ENCODE peak calls at places on chromosomes 1 and 21, in seven cellular contexts. T, K, R, E, A, P and M are unnamed samples.

GRCh38 chr1:193553562-193553961 is 367.1 kb upstream of the B3GALT2 start:
- DNase-seq in R (no peak), E (no peak), A (no peak), P (no peak), K (no peak), T (no peak), M (no peak)

GRCh38 chr1:205179842-205180241 is 31.7 kb downstream of the DSTYK start:
- DNase-seq in A (no peak), P (no peak), R (no peak), T (no peak), K (no peak), E (no peak), M (no peak)

GRCh38 chr1:6419803-6420593 is at the start of gene HES2:
- DNase-seq in R (no peak), T (peak; percentile 57), E (no peak), A (no peak), P (no peak), K (peak; percentile 81), M (no peak)

GRCh38 chr1:184033711-184034167 is 3.8 kb downstream of the COLGALT2 start:
- DNase-seq in R (no peak), P (no peak), K (no peak), A (no peak), E (no peak), T (no peak), M (no peak)

GRCh38 chr1:232880354-232880753 is 70.1 kb upstream of the NTPCR start:
- DNase-seq in P (peak; percentile 44), K (peak; percentile 44), R (no peak), A (no peak), T (peak; percentile 12), E (no peak), M (no peak)

GRCh38 chr1:163922743-163923186 is 601.0 kb downstream of the NUF2 start:
- DNase-seq in P (no peak), T (no peak), R (no peak), E (no peak), A (no peak), K (no peak), M (no peak)

GRCh38 chr1:90347366-90347765 is 352.5 kb downstream of the ZNF326 start:
- DNase-seq in R (no peak), E (no peak), A (no peak), T (no peak), P (no peak), K (no peak), M (no peak)

GRCh38 chr1:22619252-22619651 is 17.2 kb upstream of the C1QA start:
- DNase-seq in K (no peak), R (no peak), E (no peak), T (no peak), P (no peak), A (no peak), M (no peak)

GRCh38 chr1:17553970-17554369 is 14.5 kb downstream of the ARHGEF10L start:
- DNase-seq in P (peak; percentile 76), A (no peak), R (no peak), E (no peak), T (no peak), K (no peak), M (no peak)

GRCh38 chr1:186999506-186999905 is 170.8 kb downstream of the PLA2G4A start:
- DNase-seq in R (no peak), T (no peak), K (no peak), A (no peak), E (no peak), P (no peak), M (no peak)

GRCh38 chr1:6123816-6124215 is 56.3 kb downstream of the CHD5 start:
- DNase-seq in K (no peak), E (no peak), P (no peak), T (no peak), A (no peak), R (no peak), M (no peak)

GRCh38 chr1:162207862-162208261 is 138.4 kb downstream of the NOS1AP start:
- DNase-seq in T (no peak), E (no peak), P (no peak), K (no peak), R (no peak), A (no peak), M (no peak)

GRCh38 chr1:179262183-179262582 is 31.4 kb upstream of the SOAT1 start:
- DNase-seq in A (no peak), P (no peak), K (no peak), T (no peak), R (no peak), E (no peak), M (no peak)
- TF ChIP-seq CTCF in A (no peak), P (no peak), K (no peak), T (no peak), R (no peak), E (no peak), M (no peak)

DNA sequence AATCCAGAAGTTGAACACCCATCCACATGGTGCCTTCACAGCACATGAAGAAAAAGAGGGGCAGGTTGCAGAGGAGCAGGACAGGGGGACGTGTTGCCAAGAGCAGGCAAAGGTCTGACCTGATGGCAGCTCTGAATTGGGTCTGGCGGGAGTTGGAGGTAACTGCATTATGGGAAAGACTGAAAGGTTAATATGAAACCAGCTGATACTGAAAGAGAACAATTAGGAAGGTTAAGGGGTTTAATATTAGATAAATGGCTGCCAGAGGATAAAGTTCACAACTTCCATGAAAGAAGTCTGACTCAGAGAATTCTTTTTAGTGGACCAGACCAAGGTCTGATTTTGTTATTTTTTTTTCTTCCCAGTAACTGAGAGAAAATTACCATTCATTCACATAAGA is 76.1 kb downstream of the CD58 start:
- DNase-seq in T (no peak), P (no peak), E (no peak), A (no peak), K (no peak), R (no peak), M (no peak)
- TF ChIP-seq CTCF in T (no peak), P (no peak), E (no peak), A (no peak), K (no peak), R (no peak), M (no peak)

DNA sequence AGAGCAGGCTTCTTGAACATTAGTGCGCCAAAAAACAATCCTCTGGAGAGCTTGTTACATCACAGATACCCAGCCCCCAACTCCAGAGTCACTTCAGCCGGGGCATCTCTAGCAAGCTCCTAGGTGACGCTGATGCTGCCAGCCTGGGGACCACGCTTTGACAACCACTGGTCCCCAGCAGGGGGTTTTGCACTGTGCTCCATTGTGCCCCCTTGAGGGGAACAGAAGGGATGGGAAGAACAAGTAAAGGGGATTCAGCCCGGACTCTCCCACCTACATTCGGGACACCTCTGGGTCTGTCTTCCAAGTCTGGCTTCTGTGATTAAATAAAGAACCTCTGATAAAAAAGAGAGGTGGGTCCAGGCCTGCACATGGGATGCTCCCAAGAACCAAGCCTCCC is 60.4 kb downstream of the ATP5PO start:
- DNase-seq in E (no peak), P (no peak), R (no peak), K (peak; percentile 46), T (no peak), A (no peak), M (no peak)
- TF ChIP-seq CTCF in E (no peak), P (no peak), R (no peak), K (peak; percentile 66), T (no peak), A (no peak), M (peak; percentile 14)

GRCh38 chr1:235866207-235866912 is at the start of gene LYST:
- DNase-seq in T (no peak), P (peak; percentile 49), A (peak; percentile 55), R (peak; percentile 55), E (peak; percentile 66), K (peak; percentile 36), M (no peak)
- TF ChIP-seq CTCF in T (no peak), P (no peak), A (no peak), R (peak; percentile 26), E (peak; percentile 14), K (peak; percentile 38), M (peak; percentile 11)

GRCh38 chr1:207321045-207321789 is at the start of gene CD55:
- DNase-seq in E (peak; percentile 98), T (peak; percentile 85), P (peak; percentile 96), A (peak; percentile 88), K (peak; percentile 97), R (peak; percentile 96), M (no peak)
- TF ChIP-seq CTCF in E (peak; percentile 30), T (no peak), P (no peak), A (no peak), K (peak; percentile 62), R (peak; percentile 13), M (peak; percentile 32)

DNA sequence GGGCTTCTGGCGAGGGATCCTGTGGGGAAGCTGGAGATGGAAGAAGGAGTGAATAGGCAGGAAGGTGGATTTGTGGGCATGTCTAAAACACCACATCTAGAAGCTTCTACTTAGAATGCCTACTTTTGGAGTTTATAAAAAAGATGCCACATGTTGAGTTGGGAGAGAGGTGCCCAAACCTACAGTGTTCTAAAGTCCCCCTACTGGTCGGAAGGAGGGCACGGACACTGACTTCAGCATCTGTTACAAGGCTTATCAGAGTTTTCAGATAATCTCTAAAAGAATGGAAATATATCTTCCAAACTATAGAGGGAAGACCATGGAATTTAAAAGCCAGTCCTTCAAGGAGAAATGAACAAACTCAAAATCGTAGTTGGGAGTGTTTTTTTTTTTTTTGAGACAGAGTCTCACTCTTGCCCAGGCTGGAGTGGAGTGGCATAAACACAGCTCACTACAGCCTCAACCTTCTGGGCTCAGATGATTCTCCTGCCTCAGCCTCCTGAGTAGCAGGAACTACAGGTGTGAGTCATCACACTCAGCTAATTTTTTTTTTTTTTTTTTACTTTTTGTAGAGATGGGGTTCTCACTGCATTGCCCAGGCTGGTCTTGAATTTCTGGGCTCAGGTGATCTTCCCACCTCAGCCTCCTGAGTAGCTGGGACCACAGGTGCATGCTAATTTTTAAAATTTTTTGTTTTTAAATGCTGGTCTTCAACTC is 14.8 kb downstream of the IBA57 start:
- DNase-seq in A (no peak), K (no peak), T (no peak), E (no peak), R (no peak), P (no peak), M (no peak)
- TF ChIP-seq CTCF in A (no peak), K (peak; percentile 36), T (peak; percentile 10), E (no peak), R (no peak), P (peak; percentile 8), M (peak; percentile 34)